ENCODE peak calls at places on chromosomes 16 and 17, in six cellular contexts. One of them, this sample, is unnamed.
A peak's percentile ranks its signal among the peaks of the same experiment; 100 is the strongest.

GRCh38 chr17:31830971-31831755 is 27.9 kb downstream of the COPRS start:
- DNase-seq in activated CD8-positive, alpha-beta T cell treated with anti-CD3 and anti-CD28 coated beads for 36 hours: no peak
- DNase-seq in left ventricle myocardium inferior: no peak
- DNase-seq in neural crest cell: no peak
- DNase-seq in HFFc6: no peak
- DNase-seq in uterus: no peak
- DNase-seq in this sample: no peak

GRCh38 chr16:85473909-85474640 is 139.0 kb upstream of the GSE1 start:
- DNase-seq in activated CD8-positive, alpha-beta T cell treated with anti-CD3 and anti-CD28 coated beads for 36 hours: no peak
- DNase-seq in left ventricle myocardium inferior: no peak
- DNase-seq in neural crest cell: no peak
- DNase-seq in HFFc6: no peak
- DNase-seq in uterus: peak; percentile 52
- DNase-seq in this sample: no peak

GRCh38 chr17:12256380-12256995 is 235.8 kb downstream of the MAP2K4 start:
- DNase-seq in activated CD8-positive, alpha-beta T cell treated with anti-CD3 and anti-CD28 coated beads for 36 hours: peak; percentile 48
- DNase-seq in left ventricle myocardium inferior: no peak
- DNase-seq in neural crest cell: peak; percentile 5
- DNase-seq in HFFc6: peak; percentile 66
- DNase-seq in uterus: peak; percentile 45
- DNase-seq in this sample: no peak

GRCh38 chr17:50947844-50948514 is 81.8 kb upstream of the TOB1 start:
- DNase-seq in activated CD8-positive, alpha-beta T cell treated with anti-CD3 and anti-CD28 coated beads for 36 hours: no peak
- DNase-seq in left ventricle myocardium inferior: peak; percentile 65
- DNase-seq in neural crest cell: no peak
- DNase-seq in HFFc6: no peak
- DNase-seq in uterus: no peak
- DNase-seq in this sample: peak; percentile 89

GRCh38 chr16:26649646-26650045 is 417.1 kb upstream of the C16orf82 start:
- DNase-seq in activated CD8-positive, alpha-beta T cell treated with anti-CD3 and anti-CD28 coated beads for 36 hours: no peak
- DNase-seq in left ventricle myocardium inferior: no peak
- DNase-seq in neural crest cell: no peak
- DNase-seq in HFFc6: no peak
- DNase-seq in uterus: no peak
- DNase-seq in this sample: no peak

GRCh38 chr17:77617516-77617915 is 341.0 kb upstream of the TNRC6C start:
- DNase-seq in activated CD8-positive, alpha-beta T cell treated with anti-CD3 and anti-CD28 coated beads for 36 hours: no peak
- DNase-seq in left ventricle myocardium inferior: no peak
- DNase-seq in neural crest cell: no peak
- DNase-seq in HFFc6: no peak
- DNase-seq in uterus: no peak
- DNase-seq in this sample: peak; percentile 16

GRCh38 chr16:89823087-89823823 is 5.0 kb upstream of the SPIRE2 start:
- DNase-seq in activated CD8-positive, alpha-beta T cell treated with anti-CD3 and anti-CD28 coated beads for 36 hours: no peak
- DNase-seq in left ventricle myocardium inferior: no peak
- DNase-seq in neural crest cell: no peak
- DNase-seq in HFFc6: no peak
- DNase-seq in uterus: no peak
- DNase-seq in this sample: no peak

GRCh38 chr17:81563861-81564586 is 11.9 kb upstream of the FAAP100 start:
- DNase-seq in activated CD8-positive, alpha-beta T cell treated with anti-CD3 and anti-CD28 coated beads for 36 hours: no peak
- DNase-seq in left ventricle myocardium inferior: no peak
- DNase-seq in neural crest cell: no peak
- DNase-seq in HFFc6: peak; percentile 52
- DNase-seq in uterus: no peak
- DNase-seq in this sample: no peak

GRCh38 chr17:19800571-19800970 is 52.5 kb upstream of the ALDH3A1 start:
- DNase-seq in activated CD8-positive, alpha-beta T cell treated with anti-CD3 and anti-CD28 coated beads for 36 hours: peak; percentile 7
- DNase-seq in left ventricle myocardium inferior: no peak
- DNase-seq in neural crest cell: no peak
- DNase-seq in HFFc6: no peak
- DNase-seq in uterus: no peak
- DNase-seq in this sample: no peak

GRCh38 chr17:9195961-9196668 is 174.8 kb downstream of the NTN1 start:
- DNase-seq in activated CD8-positive, alpha-beta T cell treated with anti-CD3 and anti-CD28 coated beads for 36 hours: no peak
- DNase-seq in left ventricle myocardium inferior: no peak
- DNase-seq in neural crest cell: peak; percentile 30
- DNase-seq in HFFc6: no peak
- DNase-seq in uterus: no peak
- DNase-seq in this sample: no peak

GRCh38 chr16:51393381-51394005 is 242.4 kb upstream of the SALL1 start:
- DNase-seq in activated CD8-positive, alpha-beta T cell treated with anti-CD3 and anti-CD28 coated beads for 36 hours: no peak
- DNase-seq in left ventricle myocardium inferior: no peak
- DNase-seq in neural crest cell: no peak
- DNase-seq in HFFc6: peak; percentile 55
- DNase-seq in uterus: no peak
- DNase-seq in this sample: no peak

GRCh38 chr16:57613514-57613913 is 14.9 kb upstream of the ADGRG1 start:
- DNase-seq in activated CD8-positive, alpha-beta T cell treated with anti-CD3 and anti-CD28 coated beads for 36 hours: no peak
- DNase-seq in left ventricle myocardium inferior: no peak
- DNase-seq in neural crest cell: no peak
- DNase-seq in HFFc6: no peak
- DNase-seq in uterus: no peak
- DNase-seq in this sample: no peak

GRCh38 chr16:57500578-57501111 is 14.4 kb upstream of the DOK4 start:
- DNase-seq in activated CD8-positive, alpha-beta T cell treated with anti-CD3 and anti-CD28 coated beads for 36 hours: no peak
- DNase-seq in left ventricle myocardium inferior: peak; percentile 8
- DNase-seq in neural crest cell: no peak
- DNase-seq in HFFc6: no peak
- DNase-seq in uterus: no peak
- DNase-seq in this sample: peak; percentile 90

GRCh38 chr16:89475144-89475543 is 15.2 kb downstream of the ANKRD11 start:
- DNase-seq in activated CD8-positive, alpha-beta T cell treated with anti-CD3 and anti-CD28 coated beads for 36 hours: no peak
- DNase-seq in left ventricle myocardium inferior: no peak
- DNase-seq in neural crest cell: no peak
- DNase-seq in HFFc6: no peak
- DNase-seq in uterus: no peak
- DNase-seq in this sample: no peak

GRCh38 chr17:69056179-69056823 is 4.4 kb downstream of the ABCA9 start:
- DNase-seq in activated CD8-positive, alpha-beta T cell treated with anti-CD3 and anti-CD28 coated beads for 36 hours: no peak
- DNase-seq in left ventricle myocardium inferior: no peak
- DNase-seq in neural crest cell: no peak
- DNase-seq in HFFc6: no peak
- DNase-seq in uterus: no peak
- DNase-seq in this sample: no peak

GRCh38 chr16:27851586-27851985 is 211.9 kb downstream of the GSG1L start:
- DNase-seq in activated CD8-positive, alpha-beta T cell treated with anti-CD3 and anti-CD28 coated beads for 36 hours: no peak
- DNase-seq in left ventricle myocardium inferior: no peak
- DNase-seq in neural crest cell: no peak
- DNase-seq in HFFc6: no peak
- DNase-seq in uterus: no peak
- DNase-seq in this sample: no peak

GRCh38 chr16:59060212-59060611 is 326.1 kb upstream of the GOT2 start:
- DNase-seq in activated CD8-positive, alpha-beta T cell treated with anti-CD3 and anti-CD28 coated beads for 36 hours: no peak
- DNase-seq in left ventricle myocardium inferior: no peak
- DNase-seq in neural crest cell: no peak
- DNase-seq in HFFc6: peak; percentile 90
- DNase-seq in uterus: no peak
- DNase-seq in this sample: no peak

GRCh38 chr16:87121816-87122215 is 195.4 kb downstream of the C16orf95 start:
- DNase-seq in activated CD8-positive, alpha-beta T cell treated with anti-CD3 and anti-CD28 coated beads for 36 hours: no peak
- DNase-seq in left ventricle myocardium inferior: no peak
- DNase-seq in neural crest cell: no peak
- DNase-seq in HFFc6: no peak
- DNase-seq in uterus: no peak
- DNase-seq in this sample: no peak

GRCh38 chr17:51056813-51057510 is 63.7 kb downstream of the SPAG9 start:
- DNase-seq in activated CD8-positive, alpha-beta T cell treated with anti-CD3 and anti-CD28 coated beads for 36 hours: peak; percentile 34
- DNase-seq in left ventricle myocardium inferior: no peak
- DNase-seq in neural crest cell: peak; percentile 32
- DNase-seq in HFFc6: peak; percentile 94
- DNase-seq in uterus: peak; percentile 19
- DNase-seq in this sample: no peak

GRCh38 chr16:54783226-54783625 is 147.4 kb upstream of the IRX5 start:
- DNase-seq in activated CD8-positive, alpha-beta T cell treated with anti-CD3 and anti-CD28 coated beads for 36 hours: no peak
- DNase-seq in left ventricle myocardium inferior: no peak
- DNase-seq in neural crest cell: no peak
- DNase-seq in HFFc6: no peak
- DNase-seq in uterus: no peak
- DNase-seq in this sample: no peak

GRCh38 chr17:37299257-37299985 is 76.4 kb upstream of the C17orf78 start:
- DNase-seq in activated CD8-positive, alpha-beta T cell treated with anti-CD3 and anti-CD28 coated beads for 36 hours: no peak
- DNase-seq in left ventricle myocardium inferior: no peak
- DNase-seq in neural crest cell: no peak
- DNase-seq in HFFc6: no peak
- DNase-seq in uterus: no peak
- DNase-seq in this sample: no peak

GRCh38 chr17:40949406-40949805 is 12.0 kb upstream of the KRT23 start:
- DNase-seq in activated CD8-positive, alpha-beta T cell treated with anti-CD3 and anti-CD28 coated beads for 36 hours: no peak
- DNase-seq in left ventricle myocardium inferior: no peak
- DNase-seq in neural crest cell: no peak
- DNase-seq in HFFc6: no peak
- DNase-seq in uterus: no peak
- DNase-seq in this sample: no peak

GRCh38 chr16:80148826-80149225 is 392.0 kb upstream of the DYNLRB2 start:
- DNase-seq in activated CD8-positive, alpha-beta T cell treated with anti-CD3 and anti-CD28 coated beads for 36 hours: no peak
- DNase-seq in left ventricle myocardium inferior: no peak
- DNase-seq in neural crest cell: no peak
- DNase-seq in HFFc6: no peak
- DNase-seq in uterus: no peak
- DNase-seq in this sample: no peak

GRCh38 chr17:59026176-59026939 is 80.3 kb downstream of the TRIM37 start:
- DNase-seq in activated CD8-positive, alpha-beta T cell treated with anti-CD3 and anti-CD28 coated beads for 36 hours: no peak
- DNase-seq in left ventricle myocardium inferior: no peak
- DNase-seq in neural crest cell: no peak
- DNase-seq in HFFc6: no peak
- DNase-seq in uterus: no peak
- DNase-seq in this sample: no peak

GRCh38 chr17:29155235-29155965 is 24.8 kb downstream of the MYO18A start:
- DNase-seq in activated CD8-positive, alpha-beta T cell treated with anti-CD3 and anti-CD28 coated beads for 36 hours: peak; percentile 88
- DNase-seq in left ventricle myocardium inferior: no peak
- DNase-seq in neural crest cell: no peak
- DNase-seq in HFFc6: peak; percentile 71
- DNase-seq in uterus: peak; percentile 32
- DNase-seq in this sample: peak; percentile 93

GRCh38 chr16:66030036-66030435 is 336.5 kb upstream of the CDH5 start:
- DNase-seq in activated CD8-positive, alpha-beta T cell treated with anti-CD3 and anti-CD28 coated beads for 36 hours: no peak
- DNase-seq in left ventricle myocardium inferior: no peak
- DNase-seq in neural crest cell: no peak
- DNase-seq in HFFc6: peak; percentile 39
- DNase-seq in uterus: no peak
- DNase-seq in this sample: no peak

GRCh38 chr16:66025751-66026150 is 340.7 kb upstream of the CDH5 start:
- DNase-seq in activated CD8-positive, alpha-beta T cell treated with anti-CD3 and anti-CD28 coated beads for 36 hours: no peak
- DNase-seq in left ventricle myocardium inferior: no peak
- DNase-seq in neural crest cell: no peak
- DNase-seq in HFFc6: no peak
- DNase-seq in uterus: no peak
- DNase-seq in this sample: no peak

GRCh38 chr16:66028505-66029216 is 337.8 kb upstream of the CDH5 start:
- DNase-seq in activated CD8-positive, alpha-beta T cell treated with anti-CD3 and anti-CD28 coated beads for 36 hours: no peak
- DNase-seq in left ventricle myocardium inferior: no peak
- DNase-seq in neural crest cell: no peak
- DNase-seq in HFFc6: peak; percentile 71
- DNase-seq in uterus: no peak
- DNase-seq in this sample: no peak

GRCh38 chr16:66026931-66027330 is 339.6 kb upstream of the CDH5 start:
- DNase-seq in activated CD8-positive, alpha-beta T cell treated with anti-CD3 and anti-CD28 coated beads for 36 hours: no peak
- DNase-seq in left ventricle myocardium inferior: no peak
- DNase-seq in neural crest cell: no peak
- DNase-seq in HFFc6: no peak
- DNase-seq in uterus: no peak
- DNase-seq in this sample: no peak

DNA sequence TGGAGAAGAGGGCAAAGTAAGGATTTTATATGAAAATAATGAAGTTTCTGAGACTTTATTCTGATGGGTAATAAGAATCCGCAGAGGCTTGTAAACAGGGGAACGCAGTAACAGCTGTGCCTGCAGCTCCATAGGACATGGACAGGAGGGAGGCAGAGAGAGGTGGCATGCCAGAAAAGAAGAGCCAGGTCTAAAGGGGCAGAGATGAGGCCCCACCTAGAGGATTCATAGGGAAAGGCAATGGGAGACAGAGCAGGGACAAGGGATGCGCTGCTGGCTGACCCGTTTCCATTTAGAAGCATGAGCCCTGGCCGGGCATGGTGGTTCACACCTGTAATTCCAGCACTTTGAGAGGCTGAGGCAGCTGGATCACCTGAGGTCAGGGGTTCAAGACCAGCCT is 340.3 kb upstream of the CDH5 start:
- DNase-seq in activated CD8-positive, alpha-beta T cell treated with anti-CD3 and anti-CD28 coated beads for 36 hours: no peak
- DNase-seq in left ventricle myocardium inferior: no peak
- DNase-seq in neural crest cell: no peak
- DNase-seq in HFFc6: no peak
- DNase-seq in uterus: no peak
- DNase-seq in this sample: peak; percentile 21
- TF ChIP-seq CTCF in activated CD8-positive, alpha-beta T cell treated with anti-CD3 and anti-CD28 coated beads for 36 hours: no peak
- TF ChIP-seq CTCF in left ventricle myocardium inferior: peak; percentile 56
- TF ChIP-seq CTCF in neural crest cell: peak; percentile 36
- TF ChIP-seq CTCF in HFFc6: peak; percentile 59
- TF ChIP-seq CTCF in uterus: no peak
- TF ChIP-seq CTCF in this sample: peak; percentile 56

DNA sequence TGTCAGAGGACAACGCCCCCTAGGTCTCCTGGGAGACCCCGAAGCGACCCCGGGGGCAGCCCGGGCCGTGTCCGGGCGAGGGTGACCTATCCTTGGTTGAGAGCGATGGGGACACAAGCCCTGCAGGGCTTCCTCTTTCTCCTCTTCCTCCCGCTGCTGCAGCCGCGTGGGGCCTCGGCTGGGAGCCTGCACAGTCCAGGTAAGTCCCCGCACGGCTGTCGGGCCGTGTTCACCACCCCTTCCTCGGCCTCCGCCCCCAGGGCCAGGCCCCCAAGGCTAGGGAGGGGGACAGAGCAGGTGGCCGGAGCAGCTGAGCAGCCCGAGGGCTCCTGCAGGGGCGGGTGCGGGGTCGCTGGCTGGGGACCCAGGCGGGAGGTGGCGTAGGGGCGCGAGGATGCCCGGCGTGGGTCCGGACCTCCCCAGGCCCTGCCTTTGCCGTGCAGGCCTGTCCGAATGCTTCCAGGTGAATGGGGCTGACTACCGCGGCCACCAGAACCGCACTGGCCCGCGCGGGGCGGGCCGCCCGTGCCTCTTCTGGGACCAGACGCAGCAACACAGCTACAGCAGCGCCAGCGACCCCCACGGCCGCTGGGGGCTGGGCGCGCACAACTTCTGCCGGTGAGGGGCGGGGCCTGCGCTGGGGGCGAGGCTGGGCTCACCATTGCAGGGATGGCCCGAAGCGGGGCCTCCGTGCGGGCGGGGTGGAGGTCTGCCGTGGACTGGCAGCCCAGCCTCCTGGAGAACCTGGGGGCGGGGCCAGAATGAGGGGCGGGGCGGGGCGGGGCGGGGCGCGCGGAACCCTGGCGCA is 545 bp downstream of the KREMEN2 start:
- DNase-seq in activated CD8-positive, alpha-beta T cell treated with anti-CD3 and anti-CD28 coated beads for 36 hours: peak; percentile 82
- DNase-seq in left ventricle myocardium inferior: no peak
- DNase-seq in neural crest cell: peak; percentile 71
- DNase-seq in HFFc6: no peak
- DNase-seq in uterus: no peak
- DNase-seq in this sample: peak; percentile 46
- TF ChIP-seq CTCF in activated CD8-positive, alpha-beta T cell treated with anti-CD3 and anti-CD28 coated beads for 36 hours: no peak
- TF ChIP-seq CTCF in left ventricle myocardium inferior: no peak
- TF ChIP-seq CTCF in neural crest cell: peak; percentile 2
- TF ChIP-seq CTCF in HFFc6: no peak
- TF ChIP-seq CTCF in uterus: no peak
- TF ChIP-seq CTCF in this sample: no peak

GRCh38 chr17:3772764-3773163 is 28.2 kb downstream of the ITGAE start:
- DNase-seq in activated CD8-positive, alpha-beta T cell treated with anti-CD3 and anti-CD28 coated beads for 36 hours: no peak
- DNase-seq in left ventricle myocardium inferior: no peak
- DNase-seq in neural crest cell: no peak
- DNase-seq in HFFc6: no peak
- DNase-seq in uterus: no peak
- DNase-seq in this sample: no peak
- TF ChIP-seq CTCF in activated CD8-positive, alpha-beta T cell treated with anti-CD3 and anti-CD28 coated beads for 36 hours: no peak
- TF ChIP-seq CTCF in left ventricle myocardium inferior: no peak
- TF ChIP-seq CTCF in neural crest cell: no peak
- TF ChIP-seq CTCF in HFFc6: peak; percentile 11
- TF ChIP-seq CTCF in uterus: no peak
- TF ChIP-seq CTCF in this sample: no peak

GRCh38 chr17:33521784-33522183 is 228.7 kb upstream of the ASIC2 start:
- DNase-seq in activated CD8-positive, alpha-beta T cell treated with anti-CD3 and anti-CD28 coated beads for 36 hours: peak; percentile 15
- DNase-seq in left ventricle myocardium inferior: no peak
- DNase-seq in neural crest cell: no peak
- DNase-seq in HFFc6: no peak
- DNase-seq in uterus: no peak
- DNase-seq in this sample: no peak
- TF ChIP-seq CTCF in activated CD8-positive, alpha-beta T cell treated with anti-CD3 and anti-CD28 coated beads for 36 hours: no peak
- TF ChIP-seq CTCF in left ventricle myocardium inferior: peak; percentile 39
- TF ChIP-seq CTCF in neural crest cell: peak; percentile 37
- TF ChIP-seq CTCF in HFFc6: no peak
- TF ChIP-seq CTCF in uterus: no peak
- TF ChIP-seq CTCF in this sample: no peak